ENCODE peak calls at places on chromosome 16, in five cellular contexts. J is effector memory CD4-positive, alpha-beta T cell; W is small intestine; I is upper lobe of right lung; Z is adrenal gland. K is an unnamed sample.

GRCh38 chr16:73179671-73180370 is 131.9 kb upstream of the ZFHX3 start:
- DNase-seq in J (no peak), W (no peak), I (no peak), Z (peak; percentile 48), K (no peak)

GRCh38 chr16:79213214-79213613 is 387.3 kb downstream of the MAF start:
- DNase-seq in J (no peak), W (peak; percentile 92), I (no peak), Z (no peak), K (no peak)

GRCh38 chr16:58022601-58023371 is 2.8 kb upstream of the MMP15 start:
- DNase-seq in J (no peak), W (peak; percentile 37), I (peak; percentile 92), Z (peak; percentile 91), K (no peak)

GRCh38 chr16:56424791-56425438 is 430 bp downstream of the AMFR start:
- DNase-seq in J (peak; percentile 2), W (no peak), I (peak; percentile 74), Z (peak; percentile 30), K (no peak)

GRCh38 chr16:24146523-24146922 is 109.6 kb upstream of the CACNG3 start:
- DNase-seq in J (no peak), W (no peak), I (no peak), Z (no peak), K (no peak)

GRCh38 chr16:58543685-58544084 is 28.4 kb downstream of the SETD6 start:
- DNase-seq in J (no peak), W (no peak), I (no peak), Z (no peak), K (no peak)

GRCh38 chr16:56632160-56632847 is at the start of gene MT1M:
- DNase-seq in J (no peak), W (peak; percentile 37), I (peak; percentile 81), Z (peak; percentile 51), K (no peak)

GRCh38 chr16:9422769-9423513 is 331.5 kb downstream of the HAPSTR1 start:
- DNase-seq in J (no peak), W (peak; percentile 79), I (no peak), Z (peak; percentile 63), K (no peak)

GRCh38 chr16:46793841-46794240 is 37.1 kb downstream of the C16orf87 start:
- DNase-seq in J (no peak), W (no peak), I (no peak), Z (no peak), K (no peak)

GRCh38 chr16:10889880-10890279 is 12.9 kb downstream of the CIITA start:
- DNase-seq in J (no peak), W (no peak), I (no peak), Z (no peak), K (no peak)

GRCh38 chr16:12518238-12519004 is 285.3 kb downstream of the CPPED1 start:
- DNase-seq in J (no peak), W (no peak), I (no peak), Z (no peak), K (no peak)

GRCh38 chr16:77435240-77435819 is 496 bp upstream of the ADAMTS18 start:
- DNase-seq in J (no peak), W (no peak), I (no peak), Z (no peak), K (no peak)

GRCh38 chr16:58847902-58848661 is 114.0 kb upstream of the GOT2 start:
- DNase-seq in J (no peak), W (no peak), I (no peak), Z (no peak), K (no peak)

GRCh38 chr16:5349101-5349500 is 251.5 kb upstream of the EEF2KMT start:
- DNase-seq in J (no peak), W (no peak), I (no peak), Z (no peak), K (no peak)

GRCh38 chr16:29896841-29897240 is 2.5 kb downstream of the SEZ6L2 start:
- DNase-seq in J (no peak), W (no peak), I (no peak), Z (no peak), K (no peak)

GRCh38 chr16:69112285-69113129 is 7.1 kb downstream of the HAS3 start:
- DNase-seq in J (no peak), W (peak; percentile 54), I (peak; percentile 82), Z (peak; percentile 63), K (no peak)

GRCh38 chr16:11149011-11149616 is 106.9 kb downstream of the SOCS1 start:
- DNase-seq in J (no peak), W (no peak), I (no peak), Z (peak; percentile 89), K (no peak)

GRCh38 chr16:12498077-12498476 is 305.6 kb downstream of the CPPED1 start:
- DNase-seq in J (no peak), W (no peak), I (no peak), Z (no peak), K (no peak)

GRCh38 chr16:8370374-8371015 is 219.8 kb downstream of the TMEM114 start:
- DNase-seq in J (no peak), W (peak; percentile 15), I (no peak), Z (peak; percentile 24), K (no peak)

GRCh38 chr16:9135797-9136196 is 44.4 kb downstream of the HAPSTR1 start:
- DNase-seq in J (no peak), W (no peak), I (peak; percentile 47), Z (no peak), K (no peak)

GRCh38 chr16:69542974-69543373 is 22.8 kb upstream of the NFAT5 start:
- DNase-seq in J (no peak), W (no peak), I (no peak), Z (no peak), K (no peak)

GRCh38 chr16:48182979-48183537 is 27.3 kb upstream of the ABCC12 start:
- DNase-seq in J (no peak), W (peak; percentile 51), I (no peak), Z (no peak), K (no peak)

GRCh38 chr16:47043200-47043599 is 69.7 kb upstream of the DNAJA2 start:
- DNase-seq in J (no peak), W (no peak), I (no peak), Z (no peak), K (no peak)

GRCh38 chr16:55703003-55704001 is 47.5 kb downstream of the SLC6A2 start:
- DNase-seq in J (no peak), W (peak; percentile 39), I (no peak), Z (peak; percentile 35), K (no peak)

GRCh38 chr16:80105160-80105559 is 435.6 kb upstream of the DYNLRB2 start:
- DNase-seq in J (no peak), W (no peak), I (no peak), Z (no peak), K (peak; percentile 71)

GRCh38 chr16:78483124-78483992 is 383.9 kb downstream of the WWOX start:
- DNase-seq in J (no peak), W (peak; percentile 68), I (no peak), Z (no peak), K (no peak)

GRCh38 chr16:55832788-55833583 is at the start of gene CES1:
- DNase-seq in J (no peak), W (peak; percentile 35), I (peak; percentile 94), Z (peak; percentile 31), K (no peak)

DNA sequence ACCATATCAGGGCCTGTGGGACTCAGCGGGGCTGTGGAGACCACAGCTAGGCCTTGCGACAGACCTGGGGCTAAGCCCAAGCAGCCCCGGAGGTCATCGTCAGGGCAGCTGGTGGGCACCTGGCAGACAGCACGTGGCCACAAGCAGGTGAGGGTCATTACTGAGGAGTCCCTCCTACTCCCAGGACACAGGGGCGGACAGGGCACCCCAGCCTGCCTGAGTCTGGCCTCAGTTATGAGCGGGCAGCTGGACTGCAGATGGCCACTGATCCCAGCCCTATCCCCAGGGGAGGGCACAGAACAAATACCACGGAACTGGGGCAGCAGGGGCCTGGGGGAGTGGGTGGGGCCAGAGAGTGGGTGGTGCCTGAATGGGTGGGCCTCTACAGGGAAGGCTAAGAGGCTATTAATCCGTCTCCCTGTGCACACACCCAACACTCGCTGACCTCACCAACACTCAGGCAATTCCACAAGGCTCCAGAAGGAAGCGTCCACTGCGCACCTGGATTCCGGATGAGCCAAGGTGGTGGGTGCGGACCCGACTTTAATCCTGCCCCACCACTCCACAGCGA is 8.5 kb downstream of the HS3ST6 start:
- DNase-seq in J (no peak), W (peak; percentile 60), I (no peak), Z (no peak), K (no peak)
- H3K27me3 ChIP-seq in J (peaks cover 5% of the 10 kb centered on the region), W (no peaks in the 10 kb centered on the region), I (peaks cover 31% of the 10 kb centered on the region), Z (peaks cover 10% of the 10 kb centered on the region), K (peaks cover 45% of the 10 kb centered on the region)

GRCh38 chr16:88969361-88969831 is 7.6 kb downstream of the CBFA2T3 start:
- DNase-seq in J (no peak), W (no peak), I (no peak), Z (no peak), K (no peak)
- H3K27me3 ChIP-seq in J (peaks cover 14% of the 10 kb centered on the region), W (no peaks in the 10 kb centered on the region), I (peaks cover 26% of the 10 kb centered on the region), Z (peaks cover 19% of the 10 kb centered on the region), K (peaks cover 47% of the 10 kb centered on the region)

GRCh38 chr16:3046506-3047386 is at the start of gene MMP25:
- DNase-seq in J (no peak), W (no peak), I (no peak), Z (no peak), K (no peak)
- H3K27me3 ChIP-seq in J (peaks cover 27% of the 10 kb centered on the region), W (no peaks in the 10 kb centered on the region), I (peaks cover 70% of the 10 kb centered on the region), Z (peaks cover 65% of the 10 kb centered on the region), K (peaks cover 46% of the 10 kb centered on the region)

DNA sequence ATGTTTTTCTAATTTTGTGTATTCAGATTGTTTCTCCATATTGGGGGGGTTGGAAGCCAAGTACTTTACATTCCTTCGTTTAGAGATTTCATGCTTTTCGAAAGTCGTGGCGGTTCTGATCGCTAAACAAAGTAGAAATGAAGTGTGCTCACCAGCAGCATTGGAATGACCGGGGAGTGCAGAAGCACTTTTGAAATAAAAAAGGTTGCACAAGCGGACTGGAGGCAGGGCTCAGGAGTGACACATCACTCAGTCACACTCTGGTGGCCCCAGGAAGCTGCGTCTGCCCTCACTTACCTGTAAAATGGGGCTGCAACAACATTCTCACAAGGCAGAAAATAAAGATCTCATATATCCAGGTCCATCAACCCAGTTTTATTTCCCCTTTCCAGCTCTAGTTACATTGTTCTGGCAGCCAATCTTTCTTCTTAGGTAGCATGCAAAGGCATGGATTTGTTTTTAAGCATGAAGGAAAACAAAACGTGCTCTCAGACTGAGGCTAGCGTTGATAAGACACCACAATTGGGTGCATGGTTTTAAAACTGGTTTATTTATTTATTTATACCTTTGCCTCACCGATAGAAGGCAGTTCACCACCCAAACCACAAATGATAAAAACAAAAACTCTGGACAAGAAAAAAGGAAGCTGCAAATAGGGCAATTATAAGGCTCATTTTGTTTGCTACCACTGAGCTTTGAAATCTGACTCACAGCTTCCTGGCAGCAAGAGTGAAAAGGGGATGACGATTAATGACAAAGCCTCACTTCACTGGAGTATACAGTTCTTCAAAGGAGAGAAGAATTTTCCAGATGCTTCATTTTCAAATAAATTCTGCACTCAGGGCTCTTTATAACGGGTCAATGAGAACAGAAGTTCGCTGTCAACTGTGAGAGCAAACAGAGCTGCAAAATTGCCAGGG is 278.6 kb upstream of the IRX5 start:
- DNase-seq in J (no peak), W (no peak), I (no peak), Z (no peak), K (no peak)
- H3K27me3 ChIP-seq in J (peaks cover 3% of the 10 kb centered on the region), W (no peaks in the 10 kb centered on the region), I (no peaks in the 10 kb centered on the region), Z (peaks cover 15% of the 10 kb centered on the region), K (no peaks in the 10 kb centered on the region)

DNA sequence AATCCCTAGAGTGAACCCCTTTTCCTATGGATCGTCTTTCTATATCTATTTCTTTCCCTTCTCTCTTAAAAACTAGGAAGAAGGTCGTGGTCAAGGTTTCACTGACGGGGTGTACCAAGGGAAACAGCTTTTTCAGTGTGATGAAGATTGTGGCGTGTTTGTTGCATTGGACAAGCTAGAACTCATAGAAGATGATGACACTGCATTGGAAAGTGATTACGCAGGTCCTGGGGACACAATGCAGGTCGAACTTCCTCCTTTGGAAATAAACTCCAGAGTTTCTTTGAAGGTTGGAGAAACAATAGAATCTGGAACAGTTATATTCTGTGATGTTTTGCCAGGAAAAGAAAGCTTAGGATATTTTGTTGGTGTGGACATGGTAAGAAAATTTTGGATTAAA is 9.6 kb downstream of the CYLD start:
- DNase-seq in J (no peak), W (no peak), I (no peak), Z (no peak), K (no peak)
- H3K27me3 ChIP-seq in J (no peaks in the 10 kb centered on the region), W (no peaks in the 10 kb centered on the region), I (no peaks in the 10 kb centered on the region), Z (no peaks in the 10 kb centered on the region), K (no peaks in the 10 kb centered on the region)

GRCh38 chr16:50712568-50712914 is 19.1 kb downstream of the NOD2 start:
- DNase-seq in J (no peak), W (no peak), I (no peak), Z (no peak), K (no peak)
- H3K27me3 ChIP-seq in J (no peaks in the 10 kb centered on the region), W (no peaks in the 10 kb centered on the region), I (no peaks in the 10 kb centered on the region), Z (no peaks in the 10 kb centered on the region), K (no peaks in the 10 kb centered on the region)